ENCODE peak calls at places on chromosomes 3 and 15, in eight cellular contexts. W is HCT116, H is GM23338, K is neural progenitor cell, O is GM23248, Q is OCI-LY7, Z is MM.1S, R is PC-3. S is an unnamed sample. For H4K20me1, the result is how much of the 10 kb centered on the place peaks cover.

GRCh38 chr15:99306694-99307338 is 55.5 kb downstream of the LRRC28 start:
- DNase-seq in Q (no peak), W (no peak), O (no peak), Z (no peak), H (peak), K (peak), R (no peak), S (peak)

GRCh38 chr15:101255615-101256350 is 3.9 kb upstream of the CHSY1 start:
- DNase-seq in K (peak), Z (no peak), R (no peak), O (peak), Q (no peak), H (no peak), W (no peak), S (peak)

GRCh38 chr3:7871161-7871560 is 630.5 kb upstream of the LMCD1 start:
- DNase-seq in Z (no peak), Q (no peak), W (no peak), O (no peak), R (no peak), H (no peak), K (no peak), S (no peak)

GRCh38 chr3:4750306-4751056 is 228.8 kb upstream of the BHLHE40 start:
- DNase-seq in K (peak), Q (no peak), H (no peak), Z (no peak), O (peak), R (no peak), W (no peak), S (peak)

GRCh38 chr3:61768284-61769012 is 207.1 kb downstream of the PTPRG start:
- DNase-seq in Z (no peak), W (no peak), R (no peak), Q (no peak), H (no peak), O (peak), K (no peak), S (peak)

GRCh38 chr3:13281657-13282527 is 138.2 kb downstream of the NUP210 start:
- DNase-seq in R (peak), Z (no peak), H (peak), O (no peak), Q (no peak), K (peak), W (no peak), S (no peak)

GRCh38 chr3:108036984-108037741 is 53.7 kb downstream of the CD47 start:
- DNase-seq in R (peak), H (no peak), Z (no peak), W (no peak), O (peak), K (no peak), Q (no peak), S (no peak)

GRCh38 chr3:180882115-180882514 is 30.4 kb upstream of the FXR1 start:
- DNase-seq in Q (no peak), Z (no peak), W (no peak), K (no peak), R (no peak), H (no peak), O (no peak), S (no peak)

GRCh38 chr3:24145981-24146822 is 201.1 kb downstream of the NR1D2 start:
- DNase-seq in R (peak), K (no peak), W (no peak), O (peak), H (peak), Q (no peak), Z (no peak), S (peak)

GRCh38 chr3:79976466-79976865 is 208.7 kb upstream of the ROBO1 start:
- DNase-seq in Q (no peak), H (no peak), K (no peak), W (no peak), Z (no peak), O (no peak), R (peak), S (no peak)

GRCh38 chr3:150345021-150345538 is 63.0 kb upstream of the TSC22D2 start:
- DNase-seq in Q (no peak), W (peak), Z (no peak), R (peak), H (peak), K (peak), O (peak), S (peak)

GRCh38 chr3:157532529-157533297 is 29.5 kb upstream of the VEPH1 start:
- DNase-seq in O (peak), W (peak), Q (peak), Z (peak), K (peak), H (peak), R (peak), S (peak)

GRCh38 chr3:46705751-46706572 is 4.8 kb downstream of the TMIE start:
- DNase-seq in R (peak), H (no peak), K (no peak), Q (no peak), W (no peak), O (peak), Z (no peak), S (peak)

GRCh38 chr3:60146121-60146520 is 1096.3 kb upstream of the CFAP20DC start:
- DNase-seq in W (no peak), Q (no peak), K (peak), R (no peak), H (no peak), Z (no peak), O (no peak), S (no peak)

GRCh38 chr3:177281292-177281942 is 84.1 kb upstream of the TBL1XR1 start:
- DNase-seq in Z (no peak), K (no peak), W (no peak), H (no peak), R (no peak), Q (peak), O (no peak), S (no peak)

GRCh38 chr3:156109989-156110388 is 10.4 kb upstream of the KCNAB1 start:
- DNase-seq in H (no peak), Q (no peak), W (no peak), K (no peak), O (no peak), R (no peak), Z (no peak), S (no peak)

GRCh38 chr3:195701042-195701910 is 19.5 kb upstream of the MUC20 start:
- DNase-seq in W (no peak), O (no peak), K (no peak), Z (peak), Q (no peak), R (no peak), H (no peak), S (no peak)

GRCh38 chr3:182533394-182533793 is 259.9 kb upstream of the ATP11B start:
- DNase-seq in W (no peak), K (no peak), O (no peak), Q (no peak), R (peak), H (no peak), Z (no peak), S (peak)

GRCh38 chr3:114848643-114849350 is 298.3 kb downstream of the ZBTB20 start:
- DNase-seq in K (no peak), H (no peak), O (no peak), Z (no peak), R (no peak), W (no peak), Q (no peak), S (no peak)

GRCh38 chr15:60899322-60899966 is 329.7 kb downstream of the RORA start:
- DNase-seq in R (no peak), Z (peak), H (no peak), W (no peak), Q (no peak), K (no peak), O (no peak), S (no peak)

GRCh38 chr3:192038726-192039125 is 577.8 kb downstream of the PYDC2 start:
- DNase-seq in Z (peak), O (no peak), H (peak), Q (peak), K (no peak), R (peak), W (no peak), S (no peak)

GRCh38 chr3:24830230-24831152 is 335.8 kb upstream of the THRB start:
- DNase-seq in R (no peak), Q (no peak), H (peak), W (no peak), Z (no peak), O (peak), K (peak), S (peak)

GRCh38 chr3:188749010-188749617 is 422.7 kb upstream of the TPRG1 start:
- DNase-seq in R (peak), Z (peak), Q (peak), O (peak), K (peak), H (peak), W (peak), S (no peak)

GRCh38 chr3:176953106-176954080 is 243.9 kb downstream of the TBL1XR1 start:
- DNase-seq in W (no peak), O (peak), H (no peak), Z (no peak), R (peak), K (no peak), Q (no peak), S (peak)

GRCh38 chr3:42229942-42230688 is 35.9 kb downstream of the CCK start:
- DNase-seq in R (peak), H (peak), Q (peak), W (peak), O (peak), K (peak), Z (no peak), S (peak)
- TF ChIP-seq EZH2phosphoT487 in R (no peak), H (no peak), Q (no peak), W (no peak), O (no peak), K (no peak), Z (no peak), S (no peak)

GRCh38 chr15:58440922-58441321 is 9.1 kb downstream of the LIPC start:
- DNase-seq in W (peak), R (peak), K (no peak), Q (no peak), H (peak), O (no peak), Z (no peak), S (peak)

GRCh38 chr15:58443291-58443690 is 11.5 kb downstream of the LIPC start:
- DNase-seq in H (no peak), Z (no peak), R (no peak), W (no peak), K (no peak), O (peak), Q (no peak), S (no peak)

GRCh38 chr15:58442122-58442521 is 10.3 kb downstream of the LIPC start:
- DNase-seq in O (peak), Z (no peak), Q (no peak), R (peak), K (no peak), H (no peak), W (no peak), S (no peak)

GRCh38 chr15:58440181-58440910 is 8.6 kb downstream of the LIPC start:
- DNase-seq in O (peak), H (no peak), Z (no peak), R (peak), W (peak), K (no peak), Q (no peak), S (peak)

DNA sequence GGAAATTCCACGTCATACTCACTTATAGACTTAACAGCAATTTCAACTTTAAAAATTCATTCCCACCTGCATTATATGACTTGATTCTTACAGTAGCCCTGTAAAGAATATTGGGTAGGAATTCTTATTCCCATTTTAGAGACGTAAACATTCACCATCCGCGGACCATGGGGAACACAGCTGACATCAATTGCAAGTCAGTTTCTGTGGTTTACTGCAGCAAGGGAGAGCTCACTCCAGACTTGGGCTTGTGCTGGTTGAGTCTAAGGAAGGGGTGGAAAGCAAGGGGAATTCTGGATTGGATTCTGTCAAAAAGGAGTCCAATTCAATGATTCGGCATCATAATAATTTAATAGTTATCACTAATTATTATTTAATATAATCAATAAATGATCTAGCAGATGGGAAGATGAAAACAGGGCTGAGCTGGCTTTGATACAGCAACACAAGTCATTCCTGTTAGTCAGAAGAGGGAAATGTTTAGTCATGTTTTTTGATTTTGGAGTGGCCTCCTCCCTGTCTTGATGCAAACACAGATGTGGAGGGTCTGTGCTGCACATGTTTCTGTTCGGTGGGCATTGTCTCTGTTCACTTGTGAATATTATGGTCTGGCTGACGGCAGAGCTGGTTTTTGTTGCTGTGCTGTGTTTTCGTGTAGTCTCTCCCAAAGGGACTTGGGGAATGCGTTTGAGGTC is 9.7 kb downstream of the LIPC start:
- DNase-seq in R (peak), Z (no peak), K (no peak), Q (no peak), H (no peak), O (peak), W (no peak), S (no peak)
- H3K4me3 ChIP-seq in R (no peak), Z (no peak), K (no peak), Q (no peak), H (no peak), O (no peak), W (peak), S (no peak)

DNA sequence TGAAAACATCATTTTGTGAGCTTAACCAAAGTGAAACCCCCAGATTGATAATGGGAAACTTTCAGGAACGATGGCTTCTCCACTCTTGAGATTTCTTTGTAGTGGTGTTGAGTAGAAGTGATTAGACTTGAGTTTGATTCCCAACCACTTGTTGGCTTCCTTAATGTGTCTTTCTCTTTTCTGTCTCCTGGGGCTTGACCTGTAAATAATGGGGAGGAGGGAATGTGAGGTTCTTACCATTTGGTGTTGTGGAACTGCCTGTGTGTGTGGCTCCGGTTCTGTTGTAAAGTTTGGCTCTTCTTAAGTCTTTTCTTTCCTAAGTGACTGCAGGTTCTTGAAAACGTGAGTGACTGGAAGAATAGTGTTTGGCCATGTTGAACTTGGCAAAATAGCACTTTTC is 2.7 kb downstream of the CDV3 start:
- DNase-seq in O (peak), W (no peak), Z (peak), Q (no peak), K (no peak), R (no peak), H (no peak), S (no peak)
- H4K20me1 ChIP-seq in O (half or more), W (under half), Z (under half), Q (under half), K (half or more), R (under half), H (half or more), S (half or more)

DNA sequence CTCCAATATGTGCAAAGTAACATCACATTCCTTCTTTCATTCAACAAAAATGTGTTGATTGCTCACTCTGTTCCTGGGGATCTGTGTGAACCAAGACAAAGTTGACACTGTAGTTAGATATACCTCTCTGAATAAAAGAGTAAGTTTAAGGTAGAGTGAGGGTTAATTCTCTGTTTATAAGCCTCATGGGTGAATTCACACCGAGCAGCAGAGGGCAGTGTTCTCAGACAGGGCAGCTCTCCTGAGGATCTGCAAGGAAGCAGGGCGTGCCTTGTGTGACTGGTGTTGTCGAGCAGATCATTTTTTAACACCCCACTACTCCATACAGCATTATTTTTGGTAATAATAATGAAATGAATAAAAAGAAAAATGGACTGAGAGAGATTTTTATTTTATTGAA is 34.4 kb downstream of the PAQR9 start:
- DNase-seq in R (peak), O (peak), W (peak), H (peak), Z (peak), Q (peak), K (peak), S (no peak)
- TF ChIP-seq EZH2phosphoT487 in R (no peak), O (no peak), W (no peak), H (no peak), Z (no peak), Q (no peak), K (no peak), S (no peak)

GRCh38 chr15:66078196-66078928 is 175.2 kb downstream of the MEGF11 start:
- DNase-seq in R (no peak), K (no peak), Z (no peak), W (no peak), Q (no peak), H (peak), O (no peak), S (no peak)
- H3K4me3 ChIP-seq in R (no peak), K (no peak), Z (no peak), W (no peak), Q (no peak), H (no peak), O (no peak), S (no peak)

S was measured in hepatocyte.